ENCODE peak calls at places on chromosome 7, in seven cellular contexts. One of them, this sample, is unnamed.

GRCh38 chr7:20329389-20330175 is 1.1 kb upstream of the ITGB8 start:
- DNase-seq in brain microvascular endothelial cell: peak; percentile 61
- DNase-seq in progenitor cell of endocrine pancreas: peak; percentile 51
- DNase-seq in IMR-90: peak; percentile 71
- DNase-seq in PC-9: peak; percentile 85
- DNase-seq in endodermal cell: peak; percentile 86
- DNase-seq in ascending aorta: peak; percentile 79
- DNase-seq in this sample: peak; percentile 54

GRCh38 chr7:122886357-122887081 is at the start of gene CADPS2:
- DNase-seq in IMR-90: peak; percentile 36
- DNase-seq in PC-9: peak; percentile 92
- DNase-seq in progenitor cell of endocrine pancreas: peak; percentile 68
- DNase-seq in brain microvascular endothelial cell: peak; percentile 89
- DNase-seq in endodermal cell: peak; percentile 93
- DNase-seq in ascending aorta: peak; percentile 86
- DNase-seq in this sample: peak; percentile 67

GRCh38 chr7:8176370-8177081 is 85.4 kb downstream of the ICA1 start:
- DNase-seq in brain microvascular endothelial cell: no peak
- DNase-seq in PC-9: no peak
- DNase-seq in IMR-90: no peak
- DNase-seq in progenitor cell of endocrine pancreas: no peak
- DNase-seq in endodermal cell: no peak
- DNase-seq in ascending aorta: no peak
- DNase-seq in this sample: no peak

GRCh38 chr7:40782836-40783235 is 648.0 kb downstream of the SUGCT start:
- DNase-seq in brain microvascular endothelial cell: peak; percentile 23
- DNase-seq in progenitor cell of endocrine pancreas: no peak
- DNase-seq in ascending aorta: no peak
- DNase-seq in PC-9: no peak
- DNase-seq in IMR-90: peak; percentile 20
- DNase-seq in endodermal cell: no peak
- DNase-seq in this sample: no peak

GRCh38 chr7:142685877-142686508 is 63.3 kb upstream of the PRSS1 start:
- DNase-seq in progenitor cell of endocrine pancreas: no peak
- DNase-seq in PC-9: no peak
- DNase-seq in IMR-90: no peak
- DNase-seq in ascending aorta: no peak
- DNase-seq in endodermal cell: no peak
- DNase-seq in brain microvascular endothelial cell: no peak
- DNase-seq in this sample: no peak

GRCh38 chr7:102260856-102261255 is 25.8 kb upstream of the SH2B2 start:
- DNase-seq in progenitor cell of endocrine pancreas: no peak
- DNase-seq in PC-9: no peak
- DNase-seq in brain microvascular endothelial cell: peak; percentile 40
- DNase-seq in ascending aorta: no peak
- DNase-seq in IMR-90: peak; percentile 68
- DNase-seq in endodermal cell: peak; percentile 71
- DNase-seq in this sample: peak; percentile 58

GRCh38 chr7:35003679-35004278 is 33.5 kb downstream of the DPY19L1 start:
- DNase-seq in IMR-90: peak; percentile 90
- DNase-seq in progenitor cell of endocrine pancreas: no peak
- DNase-seq in brain microvascular endothelial cell: peak; percentile 92
- DNase-seq in endodermal cell: peak; percentile 62
- DNase-seq in PC-9: peak; percentile 88
- DNase-seq in ascending aorta: no peak
- DNase-seq in this sample: no peak

GRCh38 chr7:72316148-72316547 is 96.0 kb downstream of the CALN1 start:
- DNase-seq in brain microvascular endothelial cell: no peak
- DNase-seq in progenitor cell of endocrine pancreas: no peak
- DNase-seq in PC-9: no peak
- DNase-seq in ascending aorta: no peak
- DNase-seq in IMR-90: no peak
- DNase-seq in endodermal cell: no peak
- DNase-seq in this sample: no peak

GRCh38 chr7:80318081-80318480 is 183.4 kb downstream of the GNAI1 start:
- DNase-seq in IMR-90: no peak
- DNase-seq in endodermal cell: peak; percentile 67
- DNase-seq in brain microvascular endothelial cell: no peak
- DNase-seq in progenitor cell of endocrine pancreas: no peak
- DNase-seq in PC-9: no peak
- DNase-seq in ascending aorta: no peak
- DNase-seq in this sample: no peak

GRCh38 chr7:115924398-115924797 is 106.2 kb downstream of the TFEC start:
- DNase-seq in PC-9: no peak
- DNase-seq in brain microvascular endothelial cell: no peak
- DNase-seq in ascending aorta: no peak
- DNase-seq in progenitor cell of endocrine pancreas: no peak
- DNase-seq in endodermal cell: no peak
- DNase-seq in IMR-90: no peak
- DNase-seq in this sample: no peak

GRCh38 chr7:33903770-33904679 is 1.3 kb upstream of the BMPER start:
- DNase-seq in progenitor cell of endocrine pancreas: peak; percentile 21
- DNase-seq in endodermal cell: peak; percentile 84
- DNase-seq in ascending aorta: peak; percentile 68
- DNase-seq in PC-9: no peak
- DNase-seq in IMR-90: peak; percentile 45
- DNase-seq in brain microvascular endothelial cell: no peak
- DNase-seq in this sample: peak; percentile 11

GRCh38 chr7:155466814-155467675 is 9.1 kb downstream of the EN2 start:
- DNase-seq in brain microvascular endothelial cell: no peak
- DNase-seq in progenitor cell of endocrine pancreas: peak; percentile 62
- DNase-seq in ascending aorta: no peak
- DNase-seq in PC-9: no peak
- DNase-seq in endodermal cell: peak; percentile 95
- DNase-seq in IMR-90: no peak
- DNase-seq in this sample: peak; percentile 71
- TF ChIP-seq CTCF in brain microvascular endothelial cell: no peak
- TF ChIP-seq CTCF in progenitor cell of endocrine pancreas: peak; percentile 44
- TF ChIP-seq CTCF in ascending aorta: no peak
- TF ChIP-seq CTCF in PC-9: no peak
- TF ChIP-seq CTCF in endodermal cell: peak; percentile 69
- TF ChIP-seq CTCF in IMR-90: no peak
- TF ChIP-seq CTCF in this sample: peak; percentile 53

GRCh38 chr7:100157069-100157333 is 1.5 kb downstream of the TRAPPC14 start:
- DNase-seq in IMR-90: no peak
- DNase-seq in progenitor cell of endocrine pancreas: no peak
- DNase-seq in ascending aorta: no peak
- DNase-seq in brain microvascular endothelial cell: no peak
- DNase-seq in endodermal cell: no peak
- DNase-seq in PC-9: no peak
- DNase-seq in this sample: no peak

GRCh38 chr7:100160067-100160466 is 1.5 kb upstream of the TRAPPC14 start:
- DNase-seq in IMR-90: no peak
- DNase-seq in brain microvascular endothelial cell: no peak
- DNase-seq in ascending aorta: no peak
- DNase-seq in progenitor cell of endocrine pancreas: no peak
- DNase-seq in endodermal cell: no peak
- DNase-seq in PC-9: no peak
- DNase-seq in this sample: no peak

GRCh38 chr7:100158229-100159098 is at the start of gene TRAPPC14:
- DNase-seq in progenitor cell of endocrine pancreas: peak; percentile 82
- DNase-seq in IMR-90: peak; percentile 70
- DNase-seq in endodermal cell: peak; percentile 98
- DNase-seq in ascending aorta: peak; percentile 96
- DNase-seq in PC-9: peak; percentile 93
- DNase-seq in brain microvascular endothelial cell: peak; percentile 81
- DNase-seq in this sample: peak; percentile 92

GRCh38 chr7:100157334-100158228 is 942 bp downstream of the TRAPPC14 start:
- DNase-seq in progenitor cell of endocrine pancreas: no peak
- DNase-seq in IMR-90: peak; percentile 64
- DNase-seq in ascending aorta: no peak
- DNase-seq in PC-9: peak; percentile 58
- DNase-seq in brain microvascular endothelial cell: no peak
- DNase-seq in endodermal cell: peak; percentile 78
- DNase-seq in this sample: no peak

DNA sequence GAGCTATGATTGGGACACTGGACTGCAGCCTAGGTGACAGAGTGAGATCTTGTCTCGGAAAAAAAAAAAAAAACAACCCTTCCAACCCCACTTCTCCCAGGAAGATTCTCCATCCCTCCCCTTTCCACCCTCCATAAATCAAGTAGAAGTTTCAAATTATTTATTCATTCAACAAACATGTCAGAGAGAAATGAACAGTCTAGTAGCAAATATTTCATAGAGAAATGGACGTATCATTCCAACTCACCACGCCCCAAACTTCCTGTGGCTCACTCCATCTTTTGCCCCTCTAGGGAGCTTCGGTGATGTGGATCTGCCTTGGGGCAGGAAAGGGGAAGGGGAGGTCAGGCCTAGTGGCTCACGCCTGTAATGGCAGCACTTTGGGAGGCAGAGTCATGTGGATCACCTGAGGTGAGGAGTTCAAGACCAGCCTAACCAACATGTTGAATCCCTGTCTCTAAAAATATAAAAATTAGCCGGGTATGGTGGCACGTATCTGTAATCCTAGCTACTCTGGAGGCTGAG is 638 bp upstream of the TRAPPC14 start:
- DNase-seq in brain microvascular endothelial cell: no peak
- DNase-seq in IMR-90: no peak
- DNase-seq in PC-9: no peak
- DNase-seq in ascending aorta: no peak
- DNase-seq in endodermal cell: peak; percentile 61
- DNase-seq in progenitor cell of endocrine pancreas: no peak
- DNase-seq in this sample: no peak
- TF ChIP-seq CTCF in brain microvascular endothelial cell: peak; percentile 1
- TF ChIP-seq CTCF in IMR-90: no peak
- TF ChIP-seq CTCF in PC-9: no peak
- TF ChIP-seq CTCF in ascending aorta: no peak
- TF ChIP-seq CTCF in endodermal cell: peak; percentile 45
- TF ChIP-seq CTCF in progenitor cell of endocrine pancreas: peak; percentile 12
- TF ChIP-seq CTCF in this sample: peak; percentile 16

DNA sequence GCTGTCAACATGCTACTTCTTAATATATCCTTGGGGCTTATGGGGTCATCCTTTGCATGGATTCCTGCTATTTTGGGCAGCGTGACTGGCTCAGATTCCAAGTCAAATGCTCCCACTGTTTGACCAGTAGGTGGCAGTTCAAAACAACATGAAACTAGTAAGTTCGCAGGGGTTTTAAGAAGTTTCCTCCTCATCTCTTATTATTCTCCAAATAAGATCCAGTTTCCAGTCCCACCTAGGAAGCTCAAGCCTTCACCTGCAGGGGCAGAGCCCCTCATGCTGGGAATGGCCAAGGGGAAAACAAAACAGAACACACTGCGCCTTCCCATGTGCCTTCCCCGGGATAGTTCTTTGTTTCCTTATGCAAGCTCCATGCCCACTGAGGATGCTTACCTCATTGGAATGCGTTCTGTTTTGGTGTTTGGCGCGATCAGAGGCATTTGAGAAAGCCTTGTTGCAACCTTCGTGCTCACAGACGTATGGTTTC is 259.8 kb downstream of the GLI3 start:
- DNase-seq in PC-9: peak; percentile 14
- DNase-seq in IMR-90: peak; percentile 75
- DNase-seq in brain microvascular endothelial cell: peak; percentile 54
- DNase-seq in ascending aorta: no peak
- DNase-seq in progenitor cell of endocrine pancreas: no peak
- DNase-seq in endodermal cell: peak; percentile 76
- DNase-seq in this sample: peak; percentile 7
- TF ChIP-seq CTCF in PC-9: peak; percentile 83
- TF ChIP-seq CTCF in IMR-90: peak; percentile 74
- TF ChIP-seq CTCF in brain microvascular endothelial cell: peak; percentile 85
- TF ChIP-seq CTCF in ascending aorta: peak; percentile 35
- TF ChIP-seq CTCF in progenitor cell of endocrine pancreas: peak; percentile 78
- TF ChIP-seq CTCF in endodermal cell: peak; percentile 85
- TF ChIP-seq CTCF in this sample: peak; percentile 80

DNA sequence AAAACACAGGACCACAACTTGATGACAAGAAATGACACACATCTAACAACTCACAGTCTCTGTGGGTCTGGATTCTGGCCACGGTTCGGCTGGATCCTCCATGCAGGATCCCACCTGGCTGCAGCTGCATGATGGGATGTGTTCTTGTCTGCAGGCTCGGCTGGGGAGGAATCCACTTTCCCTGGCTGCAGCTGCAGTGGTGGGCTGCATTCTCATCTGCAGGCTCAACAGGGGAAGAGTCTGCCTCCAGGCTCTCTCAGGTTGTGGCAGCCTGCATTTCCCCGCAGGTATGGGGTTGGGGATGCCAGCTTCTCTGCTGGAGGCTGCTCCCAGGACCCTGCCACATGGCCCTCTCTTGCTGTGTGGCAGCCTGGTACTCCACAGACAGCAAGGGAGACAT is 64.9 kb downstream of the MICALL2 start:
- DNase-seq in brain microvascular endothelial cell: no peak
- DNase-seq in PC-9: no peak
- DNase-seq in progenitor cell of endocrine pancreas: no peak
- DNase-seq in IMR-90: no peak
- DNase-seq in endodermal cell: no peak
- DNase-seq in ascending aorta: no peak
- DNase-seq in this sample: no peak
- TF ChIP-seq CTCF in brain microvascular endothelial cell: no peak
- TF ChIP-seq CTCF in PC-9: no peak
- TF ChIP-seq CTCF in progenitor cell of endocrine pancreas: no peak
- TF ChIP-seq CTCF in IMR-90: no peak
- TF ChIP-seq CTCF in endodermal cell: no peak
- TF ChIP-seq CTCF in ascending aorta: no peak
- TF ChIP-seq CTCF in this sample: no peak

GRCh38 chr7:149006345-149006725 is 22.0 kb downstream of the PDIA4 start:
- DNase-seq in progenitor cell of endocrine pancreas: no peak
- DNase-seq in PC-9: no peak
- DNase-seq in endodermal cell: no peak
- DNase-seq in brain microvascular endothelial cell: no peak
- DNase-seq in ascending aorta: no peak
- DNase-seq in IMR-90: no peak
- DNase-seq in this sample: no peak

GRCh38 chr7:149007146-149007545 is 21.2 kb downstream of the PDIA4 start:
- DNase-seq in PC-9: no peak
- DNase-seq in brain microvascular endothelial cell: no peak
- DNase-seq in progenitor cell of endocrine pancreas: no peak
- DNase-seq in ascending aorta: no peak
- DNase-seq in IMR-90: no peak
- DNase-seq in endodermal cell: no peak
- DNase-seq in this sample: no peak

GRCh38 chr7:149005427-149006344 is 22.6 kb downstream of the PDIA4 start:
- DNase-seq in brain microvascular endothelial cell: peak; percentile 60
- DNase-seq in endodermal cell: peak; percentile 93
- DNase-seq in IMR-90: peak; percentile 55
- DNase-seq in PC-9: peak; percentile 37
- DNase-seq in ascending aorta: peak; percentile 89
- DNase-seq in progenitor cell of endocrine pancreas: peak; percentile 64
- DNase-seq in this sample: peak; percentile 76

GRCh38 chr7:149010451-149010850 is 17.9 kb downstream of the PDIA4 start:
- DNase-seq in progenitor cell of endocrine pancreas: no peak
- DNase-seq in PC-9: no peak
- DNase-seq in brain microvascular endothelial cell: no peak
- DNase-seq in IMR-90: no peak
- DNase-seq in endodermal cell: no peak
- DNase-seq in ascending aorta: no peak
- DNase-seq in this sample: no peak

DNA sequence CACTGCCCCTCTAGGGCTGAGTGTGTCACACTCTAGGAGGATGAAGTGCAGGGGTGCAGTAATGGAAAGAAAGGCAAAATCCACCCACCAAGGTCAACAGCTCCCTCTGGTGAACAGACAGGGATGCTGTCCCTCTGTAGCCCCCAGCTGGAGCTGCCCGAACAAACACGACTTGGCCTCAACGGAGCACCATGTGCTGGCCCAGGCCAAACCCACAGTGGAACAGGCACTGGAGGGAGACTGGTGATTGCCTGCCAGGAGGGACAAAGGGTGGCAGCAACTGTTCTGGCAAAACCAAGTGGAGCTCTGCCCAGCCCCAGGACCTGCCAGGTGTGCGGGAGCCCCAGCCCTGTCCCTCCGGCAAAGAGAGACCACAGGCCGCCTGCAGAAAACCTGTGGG is 20.7 kb downstream of the PDIA4 start:
- DNase-seq in PC-9: no peak
- DNase-seq in IMR-90: no peak
- DNase-seq in brain microvascular endothelial cell: no peak
- DNase-seq in ascending aorta: no peak
- DNase-seq in endodermal cell: no peak
- DNase-seq in progenitor cell of endocrine pancreas: no peak
- DNase-seq in this sample: no peak
- TF ChIP-seq CTCF in PC-9: peak; percentile 43
- TF ChIP-seq CTCF in IMR-90: no peak
- TF ChIP-seq CTCF in brain microvascular endothelial cell: peak; percentile 33
- TF ChIP-seq CTCF in ascending aorta: no peak
- TF ChIP-seq CTCF in endodermal cell: peak; percentile 59
- TF ChIP-seq CTCF in progenitor cell of endocrine pancreas: no peak
- TF ChIP-seq CTCF in this sample: no peak

This sample was measured in neural crest cell.